ENCODE peak calls at places on chromosome 18, in four cellular contexts. W is endothelial cell of umbilical vein, R is sigmoid colon, P is GM12891. G is an unnamed sample.

GRCh38 chr18:66867653-66868052 is 263.8 kb upstream of the CDH19 start:
- DNase-seq in R (no peak), W (no peak), P (no peak), G (no peak)

GRCh38 chr18:22603902-22604301 is 186.2 kb upstream of the CTAGE1 start:
- DNase-seq in P (no peak), R (no peak), W (no peak), G (no peak)

GRCh38 chr18:10413722-10414121 is 40.7 kb upstream of the APCDD1 start:
- DNase-seq in P (no peak), R (no peak), W (no peak), G (no peak)

GRCh38 chr18:12702221-12703095 is at the start of the genes CEP76 and PSMG2:
- DNase-seq in W (peak), P (peak), R (peak), G (peak)

GRCh38 chr18:61580061-61580460 is 246.8 kb downstream of the CDH20 start:
- DNase-seq in P (no peak), W (no peak), R (no peak), G (no peak)

GRCh38 chr18:22550861-22551260 is 133.1 kb upstream of the CTAGE1 start:
- DNase-seq in R (no peak), W (no peak), P (no peak), G (no peak)

GRCh38 chr18:33513027-33513426 is 65.0 kb upstream of the ASXL3 start:
- DNase-seq in R (no peak), P (no peak), W (no peak), G (no peak)

GRCh38 chr18:28176933-28177827 is at the start of gene CDH2:
- DNase-seq in W (peak), R (peak), P (peak), G (peak)

GRCh38 chr18:57743008-57743407 is 60.1 kb downstream of the ATP8B1 start:
- DNase-seq in P (no peak), R (no peak), W (peak), G (peak)

GRCh38 chr18:69948919-69949537 is 1.4 kb upstream of the CD226 start:
- DNase-seq in R (peak), W (peak), P (peak), G (peak)

GRCh38 chr18:35775887-35776286 is 194.3 kb downstream of the GALNT1 start:
- DNase-seq in W (peak), R (no peak), P (no peak), G (peak)

GRCh38 chr18:67068608-67069007 is 447.9 kb downstream of the DSEL start:
- DNase-seq in R (no peak), P (no peak), W (no peak), G (no peak)

GRCh38 chr18:36590621-36591580 is 237.9 kb downstream of the TPGS2 start:
- DNase-seq in P (no peak), W (no peak), R (no peak), G (no peak)

GRCh38 chr18:11124054-11124453 is 25.3 kb downstream of the PIEZO2 start:
- DNase-seq in W (no peak), R (no peak), P (no peak), G (no peak)

GRCh38 chr18:57004366-57005121 is 142.3 kb upstream of the BOD1L2 start:
- DNase-seq in P (peak), R (no peak), W (peak), G (peak)

GRCh38 chr18:27599202-27599829 is 414.2 kb upstream of the CHST9 start:
- DNase-seq in W (peak), R (no peak), P (no peak), G (peak)

GRCh38 chr18:61887838-61888237 is 5.0 kb downstream of the RNF152 start:
- DNase-seq in R (no peak), P (no peak), W (no peak), G (no peak)

GRCh38 chr18:79924814-79925655 is 26.4 kb downstream of the SLC66A2 start:
- DNase-seq in R (peak), W (no peak), P (no peak), G (no peak)

GRCh38 chr18:77127769-77128671 is 4.6 kb downstream of the MBP start:
- DNase-seq in R (peak), W (no peak), P (no peak), G (peak)
- TF ChIP-seq POLR2A in R (no peak), W (no peak), P (peak), G (no peak)

GRCh38 chr18:24426398-24427294 is at the start of gene IMPACT:
- DNase-seq in P (peak), W (peak), R (peak), G (peak)
- TF ChIP-seq POLR2A in P (no peak), W (peak), R (no peak), G (peak)

DNA sequence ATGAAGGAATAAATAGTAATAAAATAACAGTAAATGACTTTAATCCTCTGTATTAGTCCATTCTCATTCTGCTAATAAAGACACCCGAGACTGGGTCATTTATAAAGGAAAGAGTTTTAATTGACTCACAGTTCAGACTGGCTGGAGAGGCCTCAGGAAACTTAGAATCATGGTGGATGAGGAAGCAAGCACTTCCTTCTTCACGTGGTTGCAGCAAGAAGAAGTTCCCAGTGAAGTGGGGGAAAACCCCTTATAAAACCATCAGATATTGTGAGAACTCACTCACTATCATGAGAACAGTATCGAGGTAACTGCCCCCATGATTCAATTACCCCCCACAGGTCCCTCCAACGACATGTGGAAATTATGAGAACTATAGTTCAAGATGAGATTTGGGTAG is 727.9 kb upstream of the LINC00305 start:
- DNase-seq in P (no peak), R (no peak), W (no peak), G (no peak)
- TF ChIP-seq POLR2A in P (no peak), R (no peak), W (no peak), G (no peak)

GRCh38 chr18:3251249-3251962 is 3.8 kb downstream of the MYL12A start:
- DNase-seq in W (peak), P (no peak), R (no peak), G (no peak)
- TF ChIP-seq POLR2A in W (no peak), P (peak), R (no peak), G (no peak)

DNA sequence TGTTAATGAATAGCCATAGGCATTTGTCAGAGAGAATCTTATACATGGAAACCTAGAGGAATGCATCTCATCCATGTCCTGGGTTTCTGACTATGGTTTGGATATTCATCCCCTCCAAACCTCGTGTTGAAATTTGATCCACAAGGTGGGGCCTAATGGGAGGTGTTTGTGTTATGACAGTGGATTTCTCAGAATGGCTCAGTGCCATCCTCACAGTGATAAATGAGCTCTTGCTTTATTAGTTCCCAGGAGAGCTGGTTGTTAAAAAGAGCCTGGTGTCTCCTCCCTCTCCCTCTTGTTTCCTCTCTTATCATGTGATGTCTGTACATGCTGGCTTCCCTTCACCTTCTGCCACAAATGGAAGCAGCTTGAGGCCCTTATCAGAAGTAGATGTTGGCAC is 424.3 kb downstream of the DCC start:
- DNase-seq in R (no peak), W (no peak), P (no peak), G (no peak)
- TF ChIP-seq POLR2A in R (no peak), W (no peak), P (no peak), G (no peak)

GRCh38 chr18:24397694-24398365 is at the start of gene OSBPL1A:
- DNase-seq in W (peak), P (peak), R (peak), G (peak)
- TF ChIP-seq POLR2A in W (peak), P (no peak), R (no peak), G (peak)

DNA sequence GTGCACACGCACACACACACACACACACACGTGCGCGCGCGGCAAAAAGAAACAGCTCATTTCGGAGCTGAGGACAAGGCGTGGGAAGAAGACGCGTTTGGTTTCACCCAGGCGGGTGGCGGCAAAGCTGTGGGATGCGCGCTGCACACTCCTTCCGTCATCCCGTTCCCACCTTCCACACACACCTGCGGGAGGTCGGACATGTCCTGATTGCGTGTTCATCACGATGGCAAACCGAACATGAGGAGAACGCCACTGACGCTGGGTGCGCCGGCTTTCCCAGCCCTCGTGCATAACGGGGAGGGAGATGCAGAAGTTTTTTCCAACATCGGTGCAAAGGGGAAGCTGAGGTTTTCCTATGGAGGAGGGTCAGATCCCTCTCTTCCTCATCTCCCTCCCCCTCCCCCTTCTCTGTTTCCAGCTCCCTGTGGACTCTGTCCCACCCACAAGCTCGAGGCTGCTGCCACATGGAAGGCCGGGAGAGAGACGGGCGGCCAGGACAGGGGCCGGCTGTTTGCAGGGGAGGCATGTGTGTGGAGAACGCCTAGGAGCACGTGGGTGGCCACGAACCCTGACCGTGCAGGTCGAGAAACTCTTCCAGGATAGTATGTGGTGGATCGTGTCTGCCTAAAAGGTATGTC is 20.3 kb downstream of the MBP start:
- DNase-seq in R (peak), P (no peak), W (no peak), G (no peak)
- TF ChIP-seq POLR2A in R (no peak), P (no peak), W (no peak), G (no peak)

GRCh38 chr18:77114070-77114563 is 18.5 kb downstream of the MBP start:
- DNase-seq in R (no peak), P (no peak), W (no peak), G (no peak)

GRCh38 chr18:77115461-77115907 is 17.1 kb downstream of the MBP start:
- DNase-seq in W (no peak), R (no peak), P (no peak), G (no peak)

GRCh38 chr18:77116201-77117080 is 16.1 kb downstream of the MBP start:
- DNase-seq in R (no peak), P (no peak), W (no peak), G (no peak)

GRCh38 chr18:77113361-77114069 is 19.1 kb downstream of the MBP start:
- DNase-seq in W (no peak), P (no peak), R (no peak), G (no peak)

GRCh38 chr18:77114564-77115391 is 17.8 kb downstream of the MBP start:
- DNase-seq in P (no peak), R (peak), W (peak), G (peak)
- TF ChIP-seq POLR2A in P (no peak), R (no peak), W (no peak), G (no peak)